ENCODE peak calls at places on chromosomes 6 and 20, in nine cellular contexts. H, K, N, T, D, I, X, P and A are unnamed samples.

GRCh38 chr20:3798908-3799248 is 2.8 kb downstream of the CDC25B start:
- DNase-seq in H (no peak), K (no peak), N (no peak), T (no peak), D (no peak), I (no peak), X (no peak), P (no peak), A (no peak)

GRCh38 chr20:1185781-1186334 is 1.1 kb upstream of the TMEM74B start:
- DNase-seq in H (no peak), K (peak; percentile 84), N (peak; percentile 21), T (peak; percentile 34), D (no peak), I (peak; percentile 83), X (peak; percentile 55), P (peak; percentile 49), A (peak; percentile 47)

GRCh38 chr20:43669332-43669731 is 2.4 kb downstream of the MYBL2 start:
- DNase-seq in H (no peak), K (no peak), N (no peak), T (no peak), D (no peak), I (no peak), X (no peak), P (peak; percentile 49), A (no peak)

GRCh38 chr6:15827492-15828255 is 164.8 kb upstream of the DTNBP1 start:
- DNase-seq in H (no peak), K (no peak), N (no peak), T (no peak), D (peak; percentile 60), I (peak; percentile 53), X (no peak), P (no peak), A (no peak)

GRCh38 chr6:34964564-34964963 is 75.5 kb downstream of the ANKS1A start:
- DNase-seq in H (no peak), K (no peak), N (no peak), T (no peak), D (no peak), I (no peak), X (no peak), P (no peak), A (no peak)

GRCh38 chr6:26607434-26608230 is 10.9 kb downstream of the ABT1 start:
- DNase-seq in H (no peak), K (no peak), N (peak; percentile 55), T (peak; percentile 48), D (no peak), I (peak; percentile 81), X (peak; percentile 57), P (peak; percentile 39), A (no peak)

GRCh38 chr20:44532981-44533331 is 11.1 kb upstream of the SERINC3 start:
- DNase-seq in H (no peak), K (no peak), N (no peak), T (no peak), D (no peak), I (no peak), X (no peak), P (no peak), A (no peak)

GRCh38 chr20:38343107-38343797 is 3.0 kb upstream of the LBP start:
- DNase-seq in H (no peak), K (no peak), N (peak; percentile 7), T (no peak), D (no peak), I (peak; percentile 85), X (peak; percentile 62), P (peak; percentile 65), A (no peak)

GRCh38 chr20:62732766-62733165 is 24.1 kb downstream of the NTSR1 start:
- DNase-seq in H (no peak), K (no peak), N (no peak), T (no peak), D (no peak), I (no peak), X (peak; percentile 2), P (no peak), A (no peak)

GRCh38 chr6:72580281-72580940 is 41.5 kb upstream of the KCNQ5 start:
- DNase-seq in H (no peak), K (no peak), N (no peak), T (peak; percentile 31), D (no peak), I (peak; percentile 88), X (no peak), P (no peak), A (no peak)

GRCh38 chr20:12084482-12084881 is 166.8 kb downstream of the BTBD3 start:
- DNase-seq in H (no peak), K (no peak), N (no peak), T (no peak), D (no peak), I (no peak), X (no peak), P (no peak), A (no peak)

GRCh38 chr20:12086359-12086758 is 168.7 kb downstream of the BTBD3 start:
- DNase-seq in H (no peak), K (no peak), N (no peak), T (no peak), D (no peak), I (no peak), X (no peak), P (no peak), A (no peak)

GRCh38 chr20:12077835-12078374 is 160.2 kb downstream of the BTBD3 start:
- DNase-seq in H (no peak), K (no peak), N (no peak), T (no peak), D (no peak), I (no peak), X (no peak), P (no peak), A (no peak)

GRCh38 chr20:12079490-12079889 is 161.8 kb downstream of the BTBD3 start:
- DNase-seq in H (no peak), K (no peak), N (no peak), T (no peak), D (no peak), I (no peak), X (no peak), P (no peak), A (no peak)

GRCh38 chr20:12083269-12083668 is 165.6 kb downstream of the BTBD3 start:
- DNase-seq in H (no peak), K (no peak), N (no peak), T (no peak), D (no peak), I (no peak), X (no peak), P (no peak), A (no peak)
- TF ChIP-seq POLR2A in H (no peak), K (no peak), N (no peak), T (no peak), D (no peak), I (no peak), X (no peak), P (no peak), A (no peak)

GRCh38 chr6:10404107-10404798 is 10.6 kb downstream of the TFAP2A start:
- DNase-seq in H (peak; percentile 79), K (peak; percentile 93), N (peak; percentile 91), T (peak; percentile 92), D (peak; percentile 92), I (peak; percentile 99), X (peak; percentile 90), P (peak; percentile 91), A (peak; percentile 92)
- TF ChIP-seq POLR2AphosphoS5 in H (peak; percentile 52), K (peak; percentile 69), N (peak; percentile 81), T (peak; percentile 84), D (peak; percentile 67), I (peak; percentile 91), X (no peak), P (peak; percentile 34), A (peak; percentile 58)

DNA sequence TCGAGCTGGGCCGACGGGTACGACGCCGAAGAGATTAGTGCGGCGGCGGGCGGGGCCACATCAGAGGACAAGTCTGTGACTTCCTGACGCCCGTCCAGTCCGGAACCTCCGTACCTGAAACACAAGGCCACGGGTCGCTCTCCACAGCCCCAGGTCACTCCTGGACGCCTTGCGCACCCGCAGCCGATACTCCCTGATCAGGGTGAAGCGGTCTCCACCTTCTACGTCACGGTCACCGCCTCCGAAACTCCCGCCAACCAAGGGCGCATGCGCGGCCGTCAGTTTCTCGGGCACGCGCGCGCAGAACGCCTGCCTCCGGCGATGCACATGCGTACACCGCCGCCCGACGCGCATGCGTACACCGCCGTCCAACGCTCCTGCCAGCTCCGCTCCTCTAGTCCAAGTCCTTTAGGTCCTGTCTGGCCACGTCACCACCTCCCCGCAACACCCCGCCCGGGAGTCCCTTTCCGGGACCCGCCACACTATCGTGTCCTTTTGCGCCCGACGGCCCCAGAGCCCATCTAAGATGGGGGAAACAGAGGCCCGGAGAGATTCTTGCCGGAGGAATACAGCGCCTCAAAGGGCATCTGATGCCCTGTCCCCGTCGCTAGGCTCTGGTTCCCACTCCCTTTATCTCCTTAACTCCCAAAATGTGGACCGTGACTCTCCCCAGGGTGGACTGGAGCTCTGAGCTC is at the start of gene DSN1:
- DNase-seq in H (peak; percentile 92), K (peak; percentile 100), N (peak; percentile 95), T (peak; percentile 95), D (peak; percentile 97), I (peak; percentile 99), X (peak; percentile 99), P (peak; percentile 100), A (peak; percentile 88)
- TF ChIP-seq POLR2A in H (peak; percentile 85), K (peak; percentile 87), N (peak; percentile 81), T (peak; percentile 75), D (peak; percentile 76), I (peak; percentile 89), X (peak; percentile 84), P (peak; percentile 29), A (peak; percentile 81)

GRCh38 chr20:24986436-24987015 is 6.0 kb downstream of the APMAP start:
- DNase-seq in H (no peak), K (no peak), N (no peak), T (no peak), D (peak; percentile 77), I (no peak), X (no peak), P (no peak), A (no peak)

GRCh38 chr20:24987244-24987643 is 5.3 kb downstream of the APMAP start:
- DNase-seq in H (no peak), K (no peak), N (no peak), T (no peak), D (peak; percentile 58), I (no peak), X (no peak), P (no peak), A (no peak)

GRCh38 chr20:24985802-24986201 is 6.7 kb downstream of the APMAP start:
- DNase-seq in H (no peak), K (no peak), N (no peak), T (no peak), D (peak; percentile 67), I (no peak), X (peak; percentile 34), P (peak; percentile 24), A (no peak)

GRCh38 chr20:24983896-24984295 is 8.7 kb downstream of the APMAP start:
- DNase-seq in H (no peak), K (peak; percentile 11), N (no peak), T (no peak), D (no peak), I (no peak), X (no peak), P (no peak), A (no peak)

DNA sequence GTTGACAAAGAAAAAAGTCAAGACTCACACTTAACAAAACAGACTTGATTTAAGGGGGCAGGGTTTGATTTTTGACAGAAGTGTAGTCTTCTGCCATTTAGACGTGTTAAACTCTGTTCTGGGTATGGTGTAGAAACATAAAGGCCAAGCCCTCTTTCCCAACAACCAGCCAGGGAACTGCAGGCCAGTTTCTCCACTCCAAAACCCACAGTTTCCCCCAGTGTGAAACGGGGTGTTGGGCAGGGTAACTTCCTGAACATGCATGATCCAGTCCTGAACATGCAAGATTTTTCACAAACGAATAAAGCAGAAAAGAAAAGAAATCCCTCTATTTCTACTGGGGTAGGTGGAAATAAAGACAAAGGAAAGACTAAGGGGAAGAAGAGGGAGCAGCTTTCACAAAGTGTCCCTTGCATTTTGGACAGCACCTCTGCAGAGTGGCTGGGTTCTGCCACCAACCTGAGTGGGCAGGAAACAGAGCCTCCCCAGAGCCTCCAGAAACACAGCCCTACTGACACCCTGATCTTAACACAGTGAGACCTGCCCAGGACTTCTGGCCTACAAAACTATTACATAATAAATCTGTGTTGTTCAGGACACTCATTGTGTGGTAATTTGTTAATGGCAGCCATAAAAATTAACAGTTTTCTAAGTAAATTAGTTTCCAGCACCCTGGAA is 7.4 kb downstream of the APMAP start:
- DNase-seq in H (no peak), K (peak; percentile 14), N (no peak), T (no peak), D (peak; percentile 58), I (no peak), X (peak; percentile 35), P (peak; percentile 23), A (no peak)
- TF ChIP-seq POLR2AphosphoS5 in H (no peak), K (no peak), N (no peak), T (no peak), D (no peak), I (no peak), X (no peak), P (no peak), A (no peak)